ENCODE peak calls at places on chromosomes 3 and 15, in nine cellular contexts. One of them, this sample, is unnamed.

GRCh38 chr3:28891485-28891884 is 389.4 kb upstream of the RBMS3 start:
- DNase-seq in GM12864: no peak
- DNase-seq in astrocyte: no peak
- DNase-seq in skeletal muscle cell: no peak
- DNase-seq in mesendoderm: no peak
- DNase-seq in fibroblast of the aortic adventitia: no peak
- DNase-seq in heart left ventricle: no peak
- DNase-seq in tibial nerve: no peak
- DNase-seq in psoas muscle: no peak
- DNase-seq in this sample: no peak

GRCh38 chr15:68427366-68427765 is 4.6 kb downstream of the ITGA11 start:
- DNase-seq in heart left ventricle: no peak
- DNase-seq in tibial nerve: no peak
- DNase-seq in fibroblast of the aortic adventitia: peak; percentile 20
- DNase-seq in skeletal muscle cell: no peak
- DNase-seq in psoas muscle: no peak
- DNase-seq in mesendoderm: peak; percentile 35
- DNase-seq in GM12864: no peak
- DNase-seq in astrocyte: peak; percentile 52
- DNase-seq in this sample: no peak

GRCh38 chr3:15892311-15892710 is 94.5 kb upstream of the ANKRD28 start:
- DNase-seq in fibroblast of the aortic adventitia: no peak
- DNase-seq in heart left ventricle: no peak
- DNase-seq in astrocyte: no peak
- DNase-seq in skeletal muscle cell: no peak
- DNase-seq in GM12864: no peak
- DNase-seq in mesendoderm: no peak
- DNase-seq in psoas muscle: no peak
- DNase-seq in tibial nerve: no peak
- DNase-seq in this sample: no peak

GRCh38 chr3:23656199-23656598 is 149.6 kb upstream of the UBE2E1 start:
- DNase-seq in mesendoderm: no peak
- DNase-seq in skeletal muscle cell: no peak
- DNase-seq in fibroblast of the aortic adventitia: no peak
- DNase-seq in tibial nerve: no peak
- DNase-seq in GM12864: no peak
- DNase-seq in astrocyte: no peak
- DNase-seq in heart left ventricle: no peak
- DNase-seq in psoas muscle: no peak
- DNase-seq in this sample: no peak

GRCh38 chr15:90351479-90352108 is 490 bp upstream of the ZNF774 start:
- DNase-seq in tibial nerve: no peak
- DNase-seq in GM12864: no peak
- DNase-seq in fibroblast of the aortic adventitia: no peak
- DNase-seq in psoas muscle: no peak
- DNase-seq in heart left ventricle: peak; percentile 34
- DNase-seq in mesendoderm: no peak
- DNase-seq in skeletal muscle cell: no peak
- DNase-seq in astrocyte: no peak
- DNase-seq in this sample: no peak

GRCh38 chr15:90957105-90957790 is 2.6 kb downstream of the RCCD1 start:
- DNase-seq in tibial nerve: no peak
- DNase-seq in fibroblast of the aortic adventitia: peak; percentile 25
- DNase-seq in heart left ventricle: no peak
- DNase-seq in skeletal muscle cell: no peak
- DNase-seq in mesendoderm: peak; percentile 42
- DNase-seq in GM12864: no peak
- DNase-seq in psoas muscle: no peak
- DNase-seq in astrocyte: peak; percentile 25
- DNase-seq in this sample: no peak

GRCh38 chr15:52481915-52482314 is 46.8 kb downstream of the MYO5A start:
- DNase-seq in heart left ventricle: no peak
- DNase-seq in astrocyte: peak; percentile 92
- DNase-seq in mesendoderm: no peak
- DNase-seq in skeletal muscle cell: peak; percentile 63
- DNase-seq in GM12864: peak; percentile 85
- DNase-seq in fibroblast of the aortic adventitia: peak; percentile 76
- DNase-seq in tibial nerve: no peak
- DNase-seq in psoas muscle: no peak
- DNase-seq in this sample: no peak

GRCh38 chr3:186308549-186308948 is 53.5 kb downstream of the DGKG start:
- DNase-seq in tibial nerve: no peak
- DNase-seq in skeletal muscle cell: no peak
- DNase-seq in fibroblast of the aortic adventitia: no peak
- DNase-seq in GM12864: no peak
- DNase-seq in astrocyte: no peak
- DNase-seq in mesendoderm: no peak
- DNase-seq in heart left ventricle: no peak
- DNase-seq in psoas muscle: no peak
- DNase-seq in this sample: no peak

GRCh38 chr3:183824761-183825379 is 507 bp downstream of the MAP6D1 start:
- DNase-seq in heart left ventricle: no peak
- DNase-seq in psoas muscle: no peak
- DNase-seq in skeletal muscle cell: no peak
- DNase-seq in astrocyte: no peak
- DNase-seq in mesendoderm: peak; percentile 33
- DNase-seq in tibial nerve: no peak
- DNase-seq in fibroblast of the aortic adventitia: no peak
- DNase-seq in GM12864: no peak
- DNase-seq in this sample: no peak

GRCh38 chr3:197501879-197502620 is 53.7 kb downstream of the BDH1 start:
- DNase-seq in heart left ventricle: peak; percentile 44
- DNase-seq in tibial nerve: no peak
- DNase-seq in mesendoderm: peak; percentile 91
- DNase-seq in astrocyte: peak; percentile 68
- DNase-seq in skeletal muscle cell: no peak
- DNase-seq in GM12864: peak; percentile 52
- DNase-seq in fibroblast of the aortic adventitia: peak; percentile 55
- DNase-seq in psoas muscle: no peak
- DNase-seq in this sample: peak; percentile 63

GRCh38 chr15:43267439-43267838 is 711 bp upstream of the TGM5 start:
- DNase-seq in GM12864: no peak
- DNase-seq in astrocyte: no peak
- DNase-seq in psoas muscle: no peak
- DNase-seq in tibial nerve: no peak
- DNase-seq in fibroblast of the aortic adventitia: no peak
- DNase-seq in heart left ventricle: no peak
- DNase-seq in mesendoderm: no peak
- DNase-seq in skeletal muscle cell: no peak
- DNase-seq in this sample: no peak

GRCh38 chr15:25619761-25620160 is 180.9 kb upstream of the UBE3A start:
- DNase-seq in psoas muscle: no peak
- DNase-seq in tibial nerve: no peak
- DNase-seq in mesendoderm: no peak
- DNase-seq in skeletal muscle cell: no peak
- DNase-seq in astrocyte: no peak
- DNase-seq in heart left ventricle: no peak
- DNase-seq in GM12864: no peak
- DNase-seq in fibroblast of the aortic adventitia: no peak
- DNase-seq in this sample: no peak

GRCh38 chr15:61731081-61731480 is 329.2 kb downstream of the VPS13C start:
- DNase-seq in heart left ventricle: no peak
- DNase-seq in astrocyte: no peak
- DNase-seq in skeletal muscle cell: no peak
- DNase-seq in mesendoderm: no peak
- DNase-seq in psoas muscle: no peak
- DNase-seq in fibroblast of the aortic adventitia: no peak
- DNase-seq in GM12864: no peak
- DNase-seq in tibial nerve: no peak
- DNase-seq in this sample: no peak

GRCh38 chr3:185912512-185912911 is 25.3 kb downstream of the TRA2B start:
- DNase-seq in skeletal muscle cell: no peak
- DNase-seq in fibroblast of the aortic adventitia: no peak
- DNase-seq in tibial nerve: no peak
- DNase-seq in heart left ventricle: no peak
- DNase-seq in astrocyte: no peak
- DNase-seq in mesendoderm: no peak
- DNase-seq in psoas muscle: no peak
- DNase-seq in GM12864: no peak
- DNase-seq in this sample: no peak

GRCh38 chr15:63440756-63441155 is 59.1 kb upstream of the CA12 start:
- DNase-seq in heart left ventricle: no peak
- DNase-seq in tibial nerve: no peak
- DNase-seq in psoas muscle: no peak
- DNase-seq in mesendoderm: peak; percentile 65
- DNase-seq in skeletal muscle cell: no peak
- DNase-seq in GM12864: no peak
- DNase-seq in astrocyte: no peak
- DNase-seq in fibroblast of the aortic adventitia: no peak
- DNase-seq in this sample: no peak

GRCh38 chr15:68426149-68426548 is 5.8 kb downstream of the ITGA11 start:
- DNase-seq in fibroblast of the aortic adventitia: no peak
- DNase-seq in mesendoderm: no peak
- DNase-seq in GM12864: no peak
- DNase-seq in psoas muscle: no peak
- DNase-seq in tibial nerve: no peak
- DNase-seq in skeletal muscle cell: no peak
- DNase-seq in astrocyte: no peak
- DNase-seq in heart left ventricle: no peak
- DNase-seq in this sample: no peak

GRCh38 chr3:187267306-187267705 is 24.2 kb downstream of the MASP1 start:
- DNase-seq in mesendoderm: no peak
- DNase-seq in GM12864: no peak
- DNase-seq in heart left ventricle: no peak
- DNase-seq in astrocyte: no peak
- DNase-seq in tibial nerve: no peak
- DNase-seq in skeletal muscle cell: no peak
- DNase-seq in fibroblast of the aortic adventitia: peak; percentile 59
- DNase-seq in psoas muscle: no peak
- DNase-seq in this sample: no peak

GRCh38 chr3:126934149-126934548 is 48.8 kb upstream of the PLXNA1 start:
- DNase-seq in skeletal muscle cell: no peak
- DNase-seq in tibial nerve: no peak
- DNase-seq in psoas muscle: no peak
- DNase-seq in GM12864: no peak
- DNase-seq in mesendoderm: peak; percentile 96
- DNase-seq in heart left ventricle: no peak
- DNase-seq in fibroblast of the aortic adventitia: peak; percentile 51
- DNase-seq in astrocyte: peak; percentile 80
- DNase-seq in this sample: no peak

GRCh38 chr3:100396967-100397366 is 3.9 kb downstream of the TOMM70 start:
- DNase-seq in psoas muscle: no peak
- DNase-seq in GM12864: no peak
- DNase-seq in astrocyte: no peak
- DNase-seq in tibial nerve: no peak
- DNase-seq in skeletal muscle cell: no peak
- DNase-seq in mesendoderm: no peak
- DNase-seq in fibroblast of the aortic adventitia: no peak
- DNase-seq in heart left ventricle: no peak
- DNase-seq in this sample: no peak

DNA sequence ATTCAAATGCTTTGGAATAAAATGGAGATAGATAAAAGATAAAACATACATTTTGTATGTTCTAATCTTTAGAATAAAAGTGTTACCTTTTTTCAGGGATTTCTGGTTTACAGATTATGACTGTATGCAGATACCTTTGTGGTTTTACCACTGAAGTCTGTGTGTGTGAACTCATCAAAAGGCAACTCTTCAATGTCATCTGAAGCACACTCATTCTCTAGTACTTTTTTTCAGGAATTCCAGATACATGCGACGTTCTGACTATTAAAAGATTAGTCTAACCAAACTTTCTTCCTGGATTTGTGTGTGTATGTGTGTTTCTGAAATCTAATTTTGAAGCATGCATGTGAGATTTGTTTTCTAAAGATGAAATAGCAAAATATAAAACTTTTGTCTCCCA is 188.6 kb downstream of the NLGN1 start:
- DNase-seq in astrocyte: peak; percentile 72
- DNase-seq in GM12864: no peak
- DNase-seq in tibial nerve: no peak
- DNase-seq in mesendoderm: no peak
- DNase-seq in psoas muscle: no peak
- DNase-seq in skeletal muscle cell: no peak
- DNase-seq in heart left ventricle: no peak
- DNase-seq in fibroblast of the aortic adventitia: no peak
- DNase-seq in this sample: no peak
- H3K4me3 ChIP-seq in astrocyte: peak overlapping the region; percentile 86
- H3K4me3 ChIP-seq in GM12864: no peak overlapping the region
- H3K4me3 ChIP-seq in tibial nerve: no peak overlapping the region
- H3K4me3 ChIP-seq in mesendoderm: no peak overlapping the region
- H3K4me3 ChIP-seq in psoas muscle: no peak overlapping the region
- H3K4me3 ChIP-seq in skeletal muscle cell: no peak overlapping the region
- H3K4me3 ChIP-seq in heart left ventricle: no peak overlapping the region
- H3K4me3 ChIP-seq in fibroblast of the aortic adventitia: no peak overlapping the region
- H3K4me3 ChIP-seq in this sample: no peak overlapping the region

DNA sequence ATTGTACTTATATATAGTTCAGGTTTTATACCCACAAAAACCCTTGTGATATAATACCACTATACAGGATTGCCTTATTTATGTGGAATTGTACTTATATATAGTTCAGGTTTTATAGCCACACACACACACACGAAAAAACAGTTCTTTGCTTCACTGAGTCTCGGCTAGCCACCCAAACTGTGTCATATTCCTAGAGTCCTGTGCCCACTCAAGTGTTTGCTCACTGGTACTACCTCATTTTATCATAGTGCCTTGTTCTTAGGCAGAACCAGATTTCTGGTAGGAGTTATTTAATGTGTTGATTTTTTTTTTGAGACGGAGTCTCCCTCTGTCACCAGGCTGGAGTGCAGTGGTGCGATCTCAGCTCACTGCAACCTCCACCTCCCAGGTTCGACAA is 12.5 kb downstream of the RASA2 start:
- DNase-seq in skeletal muscle cell: no peak
- DNase-seq in mesendoderm: no peak
- DNase-seq in astrocyte: no peak
- DNase-seq in tibial nerve: no peak
- DNase-seq in GM12864: no peak
- DNase-seq in psoas muscle: no peak
- DNase-seq in fibroblast of the aortic adventitia: no peak
- DNase-seq in heart left ventricle: no peak
- DNase-seq in this sample: no peak
- H3K4me3 ChIP-seq in skeletal muscle cell: no peak overlapping the region
- H3K4me3 ChIP-seq in mesendoderm: no peak overlapping the region
- H3K4me3 ChIP-seq in astrocyte: no peak overlapping the region
- H3K4me3 ChIP-seq in tibial nerve: no peak overlapping the region
- H3K4me3 ChIP-seq in GM12864: no peak overlapping the region
- H3K4me3 ChIP-seq in psoas muscle: no peak overlapping the region
- H3K4me3 ChIP-seq in fibroblast of the aortic adventitia: no peak overlapping the region
- H3K4me3 ChIP-seq in heart left ventricle: no peak overlapping the region
- H3K4me3 ChIP-seq in this sample: no peak overlapping the region

DNA sequence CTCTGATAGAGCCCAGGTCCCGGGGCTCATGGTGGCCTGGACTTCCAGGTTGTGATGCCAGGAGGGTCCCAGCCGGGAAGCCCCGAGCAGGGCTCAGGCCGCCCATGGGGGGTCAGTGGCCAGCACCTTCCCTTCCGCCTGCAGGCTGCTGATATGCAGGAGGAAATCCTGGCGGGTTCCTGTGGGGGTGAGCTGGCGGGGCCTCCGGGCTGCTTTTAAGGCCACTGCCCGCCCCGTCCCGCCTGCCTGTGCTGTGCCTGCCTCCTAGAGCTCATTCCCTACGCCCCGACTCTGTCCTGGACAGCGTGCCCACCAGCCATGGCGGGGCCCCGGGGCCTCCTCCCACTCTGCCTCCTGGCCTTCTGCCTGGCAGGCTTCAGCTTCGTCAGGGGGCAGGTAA is at the start of gene STAB1:
- DNase-seq in GM12864: no peak
- DNase-seq in astrocyte: no peak
- DNase-seq in fibroblast of the aortic adventitia: no peak
- DNase-seq in skeletal muscle cell: no peak
- DNase-seq in heart left ventricle: peak; percentile 71
- DNase-seq in psoas muscle: peak; percentile 77
- DNase-seq in tibial nerve: no peak
- DNase-seq in mesendoderm: no peak
- DNase-seq in this sample: peak; percentile 72
- H3K4me3 ChIP-seq in GM12864: no peak within 1 kb of the TSS
- H3K4me3 ChIP-seq in astrocyte: no peak within 1 kb of the TSS
- H3K4me3 ChIP-seq in fibroblast of the aortic adventitia: no peak within 1 kb of the TSS
- H3K4me3 ChIP-seq in skeletal muscle cell: no peak within 1 kb of the TSS
- H3K4me3 ChIP-seq in heart left ventricle: peak within 1 kb of the TSS; percentile 64
- H3K4me3 ChIP-seq in psoas muscle: peak within 1 kb of the TSS; percentile 61
- H3K4me3 ChIP-seq in tibial nerve: peak within 1 kb of the TSS; percentile 14
- H3K4me3 ChIP-seq in mesendoderm: no peak within 1 kb of the TSS
- H3K4me3 ChIP-seq in this sample: peak within 1 kb of the TSS; percentile 38

GRCh38 chr3:148816427-148816826 is 11.2 kb upstream of the CPB1 start:
- DNase-seq in tibial nerve: no peak
- DNase-seq in fibroblast of the aortic adventitia: no peak
- DNase-seq in psoas muscle: no peak
- DNase-seq in GM12864: no peak
- DNase-seq in mesendoderm: no peak
- DNase-seq in astrocyte: no peak
- DNase-seq in heart left ventricle: no peak
- DNase-seq in skeletal muscle cell: no peak
- DNase-seq in this sample: no peak
- H3K4me3 ChIP-seq in tibial nerve: no peak overlapping the region
- H3K4me3 ChIP-seq in fibroblast of the aortic adventitia: no peak overlapping the region
- H3K4me3 ChIP-seq in psoas muscle: no peak overlapping the region
- H3K4me3 ChIP-seq in GM12864: no peak overlapping the region
- H3K4me3 ChIP-seq in mesendoderm: no peak overlapping the region
- H3K4me3 ChIP-seq in astrocyte: no peak overlapping the region
- H3K4me3 ChIP-seq in heart left ventricle: no peak overlapping the region
- H3K4me3 ChIP-seq in skeletal muscle cell: no peak overlapping the region
- H3K4me3 ChIP-seq in this sample: no peak overlapping the region

This sample was measured in right lobe of liver.